ENCODE peak calls at places on chromosomes 13 and 19, in nine cellular contexts. E is sigmoid colon, H is ovary, I is testis, Y is transverse colon, M is HCT116, B is A549, R is vagina, J is H1. C is an unnamed sample. For H3K9me3, the result is how much of the 10 kb centered on the place peaks cover.

GRCh38 chr13:60627071-60627686 is 230.2 kb downstream of the TDRD3 start:
- DNase-seq in B (peak), R (no peak), H (no peak), J (peak), I (peak), M (peak), E (no peak), Y (no peak), C (no peak)

GRCh38 chr13:109773276-109773675 is 13.1 kb downstream of the IRS2 start:
- DNase-seq in E (no peak), J (no peak), M (no peak), Y (no peak), R (no peak), B (no peak), I (peak), H (no peak), C (no peak)

GRCh38 chr19:33473644-33474305 is 47.8 kb downstream of the PEPD start:
- DNase-seq in R (no peak), B (no peak), H (no peak), I (no peak), J (no peak), M (no peak), E (no peak), Y (no peak), C (no peak)

GRCh38 chr13:76846363-76846762 is 39.8 kb downstream of the KCTD12 start:
- DNase-seq in Y (no peak), M (no peak), J (no peak), R (no peak), H (no peak), B (no peak), E (no peak), I (no peak), C (no peak)

GRCh38 chr13:74047925-74048324 is 86.3 kb downstream of the KLF12 start:
- DNase-seq in J (no peak), R (no peak), I (no peak), H (no peak), E (no peak), Y (peak), B (peak), M (peak), C (no peak)

GRCh38 chr13:49954674-49955455 is 18.7 kb upstream of the SPRYD7 start:
- DNase-seq in M (no peak), H (no peak), B (no peak), E (no peak), Y (peak), J (no peak), R (no peak), I (no peak), C (no peak)

GRCh38 chr19:8611391-8611883 is 922 bp upstream of the ADAMTS10 start:
- DNase-seq in H (peak), R (no peak), I (no peak), B (no peak), M (no peak), Y (no peak), J (no peak), E (no peak), C (no peak)

GRCh38 chr19:45677351-45678230 is 9.6 kb downstream of the GIPR start:
- DNase-seq in I (peak), Y (peak), J (peak), E (no peak), R (no peak), M (peak), B (peak), H (peak), C (peak)

GRCh38 chr13:30585748-30586262 is 31.9 kb upstream of the USPL1 start:
- DNase-seq in J (no peak), B (no peak), R (no peak), Y (no peak), I (no peak), M (no peak), H (no peak), E (no peak), C (no peak)

GRCh38 chr19:47699360-47699917 is 13.8 kb upstream of the EHD2 start:
- DNase-seq in H (peak), J (peak), Y (peak), B (peak), I (peak), M (no peak), E (no peak), R (no peak), C (peak)

GRCh38 chr13:110194456-110194855 is 112.5 kb downstream of the COL4A1 start:
- DNase-seq in H (no peak), E (no peak), I (no peak), B (no peak), J (no peak), R (no peak), Y (no peak), M (no peak), C (no peak)

GRCh38 chr19:37977992-37978391 is 71.0 kb downstream of the SIPA1L3 start:
- DNase-seq in Y (no peak), B (no peak), M (no peak), J (no peak), I (no peak), E (no peak), H (no peak), R (no peak), C (no peak)

GRCh38 chr13:50845211-50845610 is 1.7 kb upstream of the DLEU7 start:
- DNase-seq in I (no peak), J (no peak), H (no peak), E (no peak), M (no peak), Y (no peak), B (no peak), R (no peak), C (no peak)

GRCh38 chr19:1650627-1651009 is 1.8 kb downstream of the TCF3 start:
- DNase-seq in B (no peak), E (no peak), Y (no peak), I (no peak), J (no peak), R (no peak), M (no peak), H (no peak), C (no peak)

GRCh38 chr13:73174521-73175010 is 115.8 kb downstream of the KLF5 start:
- DNase-seq in Y (no peak), J (no peak), E (no peak), R (no peak), M (no peak), B (no peak), I (no peak), H (no peak), C (no peak)

GRCh38 chr19:15283141-15283885 is 49.0 kb downstream of the BRD4 start:
- DNase-seq in Y (no peak), B (no peak), R (no peak), E (peak), H (peak), J (no peak), M (no peak), I (no peak), C (peak)

GRCh38 chr19:23698711-23699520 is 11.9 kb upstream of the ZNF675 start:
- DNase-seq in I (no peak), J (no peak), B (no peak), H (no peak), Y (peak), R (no peak), M (no peak), E (no peak), C (peak)

GRCh38 chr13:37263881-37264280 is 158.4 kb upstream of the CSNK1A1L start:
- DNase-seq in R (no peak), M (no peak), E (no peak), Y (no peak), B (no peak), I (no peak), J (no peak), H (no peak), C (no peak)

GRCh38 chr19:10920781-10921180 is 7.7 kb downstream of the YIPF2 start:
- DNase-seq in M (no peak), I (no peak), J (no peak), H (no peak), Y (no peak), R (no peak), E (no peak), B (no peak), C (no peak)

GRCh38 chr19:33815410-33816340 is 19.0 kb downstream of the KCTD15 start:
- DNase-seq in J (no peak), E (peak), B (no peak), Y (no peak), H (no peak), R (peak), I (no peak), M (no peak), C (no peak)

GRCh38 chr13:44648392-44649117 is 72.4 kb upstream of the TSC22D1 start:
- DNase-seq in J (no peak), H (no peak), I (no peak), R (no peak), M (peak), Y (no peak), E (no peak), B (peak), C (no peak)

GRCh38 chr13:49652691-49653305 is 24.5 kb downstream of the ARL11 start:
- DNase-seq in E (no peak), R (no peak), M (peak), Y (peak), B (peak), J (peak), I (peak), H (no peak), C (peak)

GRCh38 chr19:51901860-51902259 is 3.0 kb downstream of the ZNF649 start:
- DNase-seq in M (no peak), H (no peak), B (no peak), I (no peak), J (no peak), R (no peak), Y (no peak), E (no peak), C (no peak)
- H3K9me3 ChIP-seq in M (under half), H (under half), B (half or more), I (under half), J (half or more), R (under half), Y (under half), E (under half), C (under half)

DNA sequence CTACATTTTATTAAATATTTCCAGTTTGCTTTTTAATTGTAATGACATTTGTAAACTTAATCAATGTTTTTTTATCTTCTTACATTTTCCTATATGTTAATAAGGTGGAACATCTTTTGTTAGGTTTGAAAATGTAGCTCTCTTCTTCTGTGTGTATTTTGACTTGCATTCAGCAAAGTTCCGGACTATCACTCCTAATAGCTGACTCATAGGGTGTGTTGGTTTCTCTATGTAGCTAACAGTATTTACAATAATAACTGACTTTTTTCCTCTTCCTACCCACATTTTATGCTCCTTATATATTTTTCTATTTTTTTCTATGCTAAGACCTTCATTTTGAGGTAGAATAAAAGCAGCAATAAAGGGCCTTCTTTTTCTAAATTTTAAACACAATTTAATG is 28.1 kb downstream of the MYO16 start:
- DNase-seq in E (no peak), Y (no peak), I (no peak), M (no peak), R (no peak), B (no peak), H (no peak), J (no peak), C (no peak)
- TF ChIP-seq POLR2A in E (no peak), Y (no peak), I (no peak), M (no peak), R (no peak), B (no peak), H (no peak), J (no peak), C (no peak)

DNA sequence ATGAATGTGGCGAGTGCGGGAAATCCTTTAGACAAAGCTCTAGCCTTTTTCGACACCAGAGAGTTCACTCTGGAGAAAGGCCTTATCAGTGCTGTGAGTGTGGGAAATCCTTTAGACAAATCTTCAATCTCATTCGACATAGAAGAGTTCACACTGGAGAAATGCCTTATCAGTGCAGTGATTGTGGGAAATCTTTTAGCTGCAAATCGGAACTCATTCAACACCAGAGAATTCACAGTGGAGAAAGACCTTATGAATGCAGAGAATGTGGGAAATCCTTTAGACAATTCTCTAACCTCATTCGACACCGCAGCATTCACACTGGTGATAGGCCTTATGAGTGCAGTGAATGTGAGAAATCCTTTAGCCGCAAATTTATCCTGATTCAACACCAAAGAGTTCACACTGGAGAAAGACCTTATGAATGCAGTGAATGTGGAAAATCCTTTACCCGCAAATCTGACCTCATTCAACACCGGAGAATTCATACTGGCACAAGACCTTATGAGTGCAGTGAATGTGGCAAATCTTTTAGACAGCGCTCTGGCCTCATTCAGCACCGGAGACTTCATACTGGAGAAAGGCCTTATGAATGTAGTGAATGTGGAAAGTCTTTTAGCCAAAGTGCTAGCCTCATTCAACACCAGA is 5.7 kb downstream of the ZNF551 start:
- DNase-seq in H (no peak), Y (no peak), B (no peak), I (no peak), R (no peak), J (no peak), E (peak), M (no peak), C (no peak)
- H3K9me3 ChIP-seq in H (under half), Y (half or more), B (half or more), I (under half), R (half or more), J (half or more), E (under half), M (under half), C (under half)

GRCh38 chr13:99302637-99303505 is 4.3 kb downstream of the GPR183 start:
- DNase-seq in M (no peak), I (no peak), J (no peak), Y (no peak), R (no peak), H (no peak), B (no peak), E (no peak), C (no peak)
- TF ChIP-seq POLR2A in M (no peak), I (no peak), J (no peak), Y (no peak), R (no peak), H (no peak), B (no peak), E (no peak), C (no peak)

DNA sequence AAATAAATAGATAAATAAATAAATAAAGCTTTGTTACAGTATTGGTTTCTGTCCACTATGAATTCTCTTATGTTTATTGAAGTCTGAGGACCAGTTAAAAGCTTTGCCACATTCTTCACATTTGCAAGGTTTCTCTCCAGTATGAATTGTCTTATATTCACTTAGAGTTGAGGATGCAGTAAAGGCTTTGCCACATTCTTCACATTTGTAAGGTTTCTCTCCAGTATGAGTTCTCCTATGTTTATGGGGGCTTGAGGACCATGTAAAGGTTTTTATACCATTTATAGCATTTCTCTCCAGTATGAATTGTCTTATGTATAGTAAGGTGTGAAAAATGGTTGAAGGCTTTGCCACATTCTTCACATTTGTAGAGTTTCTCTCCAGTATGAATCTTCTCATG is 168.3 kb downstream of the ZNF737 start:
- DNase-seq in R (no peak), Y (no peak), H (no peak), I (no peak), E (no peak), B (no peak), M (no peak), J (no peak), C (no peak)
- H3K9me3 ChIP-seq in R (under half), Y (half or more), H (under half), I (under half), E (under half), B (under half), M (under half), J (half or more), C (under half)

DNA sequence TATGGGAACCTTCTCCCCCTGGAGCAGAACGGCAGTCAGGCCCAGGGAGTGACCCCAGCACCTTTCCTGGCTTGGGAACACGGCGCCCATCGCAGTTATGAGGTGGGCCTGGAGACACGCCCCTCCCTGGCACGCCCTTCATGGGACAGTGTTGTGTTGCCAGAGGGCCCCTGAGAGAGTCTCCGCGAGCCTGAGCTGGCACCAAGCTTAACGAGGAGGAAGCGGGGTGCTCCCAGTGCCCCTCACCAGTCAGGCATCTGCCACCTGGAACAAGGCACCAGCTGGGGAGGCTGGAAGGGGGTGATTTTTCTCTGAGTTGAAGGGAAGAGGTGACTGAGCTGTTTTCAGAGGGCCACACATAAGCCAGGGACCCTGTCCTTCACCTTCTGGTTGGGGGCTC is 180.6 kb downstream of the KDM4B start:
- DNase-seq in E (no peak), R (no peak), J (no peak), I (no peak), M (no peak), H (no peak), Y (no peak), B (no peak), C (peak)
- TF ChIP-seq POLR2A in E (no peak), R (no peak), J (no peak), I (no peak), M (no peak), H (no peak), Y (no peak), B (no peak), C (no peak)

DNA sequence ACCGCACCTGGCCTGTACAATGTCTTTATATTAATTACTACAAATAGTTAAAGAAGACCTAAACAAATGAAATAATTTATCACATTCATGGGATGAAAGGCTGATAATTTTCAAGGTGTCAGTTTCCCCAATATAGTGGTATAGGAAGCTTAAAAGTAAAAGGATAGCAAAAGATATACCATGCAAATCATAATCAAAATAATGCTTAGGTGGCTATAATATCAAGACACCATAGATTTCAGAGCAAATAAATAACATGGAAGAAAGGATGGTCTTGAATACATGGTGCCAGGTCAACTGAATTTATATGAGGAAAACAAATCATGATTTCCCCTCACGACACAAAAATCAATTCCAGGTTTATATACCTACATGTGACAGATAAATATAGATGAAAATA is 4.8 kb downstream of the ZNF790 start:
- DNase-seq in M (no peak), Y (no peak), B (no peak), H (no peak), I (no peak), E (no peak), J (no peak), R (no peak), C (no peak)
- H3K9me3 ChIP-seq in M (under half), Y (half or more), B (half or more), H (under half), I (under half), E (half or more), J (under half), R (half or more), C (under half)

GRCh38 chr19:12722566-12723382 is 958 bp downstream of the TNPO2 start:
- DNase-seq in I (peak), R (peak), E (peak), M (peak), H (peak), J (peak), B (peak), Y (peak), C (peak)
- TF ChIP-seq POLR2A in I (no peak), R (no peak), E (peak), M (peak), H (peak), J (peak), B (peak), Y (peak), C (no peak)